ENCODE peak calls at places on chromosomes 4 and X, in ten cellular contexts. I, T, X, U, B, E, W, C, V and R are unnamed samples.

GRCh38 chr4:88481557-88481956 is 24.6 kb downstream of the HERC5 start:
- DNase-seq in T (peak; percentile 22), E (no peak), X (no peak), U (no peak), I (no peak), V (no peak), B (no peak), W (no peak), C (no peak), R (no peak)

GRCh38 chr4:3116955-3117354 is 42.5 kb downstream of the HTT start:
- DNase-seq in W (no peak), E (no peak), V (no peak), T (no peak), B (no peak), C (no peak), U (no peak), I (no peak), X (no peak), R (peak; percentile 37)

GRCh38 chrX:138711399-138712347 is at the start of gene FGF13:
- DNase-seq in X (peak; percentile 11), B (peak; percentile 10), T (peak; percentile 35), C (peak; percentile 49), E (no peak), W (peak; percentile 8), U (peak; percentile 25), I (peak; percentile 7), V (peak; percentile 24), R (peak; percentile 43)

GRCh38 chr4:158211288-158211687 is 1.0 kb downstream of the TMEM144 start:
- DNase-seq in E (no peak), T (no peak), I (peak; percentile 35), X (peak; percentile 22), U (no peak), B (no peak), C (no peak), V (peak; percentile 18), W (no peak), R (peak; percentile 26)

GRCh38 chr4:153297116-153297515 is 47.4 kb upstream of the MND1 start:
- DNase-seq in B (no peak), U (no peak), E (no peak), W (no peak), X (no peak), T (no peak), V (no peak), I (no peak), C (no peak), R (peak; percentile 69)

GRCh38 chr4:109977854-109978501 is 65.3 kb downstream of the EGF start:
- DNase-seq in I (no peak), E (peak; percentile 49), C (no peak), V (peak; percentile 46), B (no peak), T (peak; percentile 21), U (no peak), X (no peak), W (no peak), R (no peak)

GRCh38 chrX:119008122-119008744 is 33.8 kb downstream of the LONRF3 start:
- DNase-seq in C (no peak), V (peak; percentile 28), I (peak; percentile 21), W (peak; percentile 21), U (no peak), X (peak; percentile 25), B (no peak), E (no peak), T (peak; percentile 43), R (peak; percentile 17)

GRCh38 chr4:184255361-184255760 is 37.7 kb upstream of the ENPP6 start:
- DNase-seq in C (no peak), E (no peak), I (no peak), W (peak; percentile 62), V (no peak), X (no peak), B (no peak), U (no peak), T (peak; percentile 24), R (no peak)

GRCh38 chr4:29805245-29805644 is 914.9 kb upstream of the PCDH7 start:
- DNase-seq in W (no peak), B (no peak), C (no peak), E (no peak), T (no peak), X (no peak), V (no peak), U (no peak), I (no peak), R (no peak)

GRCh38 chr4:169099775-169100180 is 89.7 kb upstream of the CBR4 start:
- DNase-seq in E (no peak), U (peak; percentile 35), W (no peak), X (no peak), B (no peak), V (no peak), I (no peak), C (no peak), T (no peak), R (peak; percentile 43)

GRCh38 chrX:13377537-13377936 is 57.7 kb upstream of the ATXN3L start:
- DNase-seq in B (no peak), V (no peak), C (no peak), E (no peak), T (peak; percentile 61), X (no peak), I (no peak), U (peak; percentile 62), W (peak; percentile 18), R (no peak)

GRCh38 chrX:150060406-150060805 is 122.1 kb upstream of the EOLA2 start:
- DNase-seq in T (no peak), W (no peak), I (no peak), V (no peak), U (no peak), C (no peak), B (no peak), E (no peak), X (no peak), R (no peak)

GRCh38 chrX:47563801-47564315 is 2.9 kb downstream of the ARAF start:
- DNase-seq in W (no peak), I (no peak), V (no peak), T (no peak), X (no peak), B (no peak), C (no peak), E (no peak), U (no peak), R (no peak)

GRCh38 chrX:23840674-23841073 is 57.7 kb downstream of the SAT1 start:
- DNase-seq in X (no peak), B (no peak), E (no peak), T (no peak), C (no peak), U (no peak), I (no peak), V (no peak), W (no peak), R (no peak)

GRCh38 chr4:144592264-144592663 is 53.7 kb upstream of the HHIP start:
- DNase-seq in B (no peak), T (no peak), I (no peak), U (no peak), W (no peak), V (no peak), E (no peak), C (no peak), X (no peak), R (no peak)

DNA sequence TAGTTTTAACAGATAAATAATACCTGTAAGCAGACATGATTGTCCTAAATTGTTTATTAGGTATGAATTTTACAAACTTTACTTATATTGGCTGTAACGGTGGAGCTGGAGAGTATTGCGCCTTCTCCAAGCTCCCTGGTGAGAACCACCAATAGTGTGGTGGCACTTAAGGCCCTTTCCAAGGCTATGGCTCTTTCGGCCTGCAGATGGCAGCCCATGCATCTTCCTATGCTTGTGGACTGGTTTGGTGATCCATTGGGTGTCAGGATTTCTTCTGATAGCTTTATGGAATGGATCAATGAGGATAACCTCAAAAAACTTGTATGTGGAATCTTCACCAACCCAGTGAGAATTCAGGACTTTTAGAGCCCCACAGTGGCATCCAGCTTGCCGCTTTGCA is 7.8 kb downstream of the LARP1B start:
- DNase-seq in V (peak; percentile 72), B (no peak), C (no peak), X (no peak), W (peak; percentile 53), I (no peak), T (peak; percentile 24), U (no peak), E (no peak), R (no peak)
- TF ChIP-seq CTCF in V (peak; percentile 30), B (peak; percentile 38), C (peak; percentile 12), X (no peak), W (peak; percentile 76), I (no peak), T (peak; percentile 47), U (no peak), E (no peak), R (no peak)

GRCh38 chr4:102505708-102506107 is 4.5 kb downstream of the NFKB1 start:
- DNase-seq in U (no peak), E (no peak), X (no peak), I (no peak), T (no peak), B (no peak), V (no peak), C (no peak), W (no peak), R (no peak)
- H3K4me1 ChIP-seq in U (peaks cover 10% of the 10 kb centered on the region), E (peaks cover 28% of the 10 kb centered on the region), X (peaks cover 32% of the 10 kb centered on the region), I (peaks cover 27% of the 10 kb centered on the region), T (no peaks in the 10 kb centered on the region), B (peaks cover 74% of the 10 kb centered on the region), V (peaks cover 26% of the 10 kb centered on the region), C (peaks cover 47% of the 10 kb centered on the region), W (no peaks in the 10 kb centered on the region), R (peaks cover 19% of the 10 kb centered on the region)

DNA sequence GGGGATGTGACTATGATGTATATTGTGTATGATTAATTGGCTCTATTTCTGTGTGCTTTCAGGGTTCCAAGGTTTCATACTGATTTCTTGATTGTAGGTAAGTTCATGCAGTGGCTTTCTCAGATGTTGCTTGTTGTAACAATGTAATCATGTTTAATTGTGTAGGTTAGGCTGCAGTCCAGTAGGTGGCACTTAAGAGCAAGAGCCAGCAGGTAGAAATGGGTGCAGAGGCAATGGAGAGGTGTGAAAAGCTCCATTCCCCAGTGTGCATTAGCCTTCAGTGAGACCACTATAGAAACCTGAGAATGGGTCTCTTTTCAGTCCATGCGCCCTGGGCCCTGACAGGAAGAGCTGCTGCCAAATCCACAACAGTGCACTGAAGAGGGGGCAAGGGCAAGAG is 28.2 kb downstream of the DCAF12L2 start:
- DNase-seq in C (no peak), B (no peak), X (no peak), W (no peak), T (peak; percentile 8), E (no peak), U (no peak), I (no peak), V (peak; percentile 3), R (no peak)
- TF ChIP-seq CTCF in C (no peak), B (no peak), X (no peak), W (no peak), T (peak; percentile 49), E (peak; percentile 81), U (no peak), I (no peak), V (no peak), R (no peak)

DNA sequence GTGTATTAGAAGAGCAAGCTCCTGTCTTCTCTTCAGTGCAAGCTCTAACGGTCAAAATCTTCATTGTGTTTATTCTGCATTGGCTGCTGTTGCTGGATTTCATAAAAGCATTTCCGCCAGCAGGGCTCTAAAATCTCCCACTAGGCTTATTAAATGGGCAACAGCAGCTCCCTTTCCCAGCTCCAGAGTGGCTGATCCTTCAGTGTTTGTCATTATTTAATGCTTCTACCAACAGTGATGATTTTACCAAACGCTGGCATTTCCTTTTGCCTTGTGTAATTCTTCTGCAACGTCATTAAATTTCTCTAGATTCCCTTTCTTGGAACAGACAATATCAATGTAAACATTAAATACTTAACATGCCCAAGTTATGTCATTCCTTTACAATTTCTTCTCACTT is 20.1 kb downstream of the SLC7A11 start:
- DNase-seq in U (no peak), B (no peak), X (peak; percentile 23), I (no peak), W (no peak), T (no peak), C (no peak), E (no peak), V (peak; percentile 89), R (no peak)
- H3K4me1 ChIP-seq in U (no peaks in the 10 kb centered on the region), B (peaks cover 17% of the 10 kb centered on the region), X (peaks cover 11% of the 10 kb centered on the region), I (peaks cover 8% of the 10 kb centered on the region), W (no peaks in the 10 kb centered on the region), T (peaks cover 31% of the 10 kb centered on the region), C (no peaks in the 10 kb centered on the region), E (no peaks in the 10 kb centered on the region), V (peaks cover 99% of the 10 kb centered on the region), R (peaks cover 10% of the 10 kb centered on the region)